ENCODE peak calls at places on chromosomes 7 and 10, in seven cellular contexts. T is lung, O is kidney, N is GM20000, G is cardiac muscle cell, E is Calu3, R is uterus. U is an unnamed sample.

GRCh38 chr7:101575168-101575567 is 53.9 kb downstream of the MYL10 start:
- DNase-seq in T (no peak), O (no peak), N (no peak), G (no peak), E (no peak), R (no peak), U (no peak)

GRCh38 chr10:104340099-104340594 is 1.9 kb upstream of the ITPRIP start:
- DNase-seq in T (no peak), O (no peak), N (no peak), G (no peak), E (no peak), R (no peak), U (no peak)

GRCh38 chr10:93999401-93999851 is 5.7 kb downstream of the PLCE1 start:
- DNase-seq in T (peak), O (no peak), N (no peak), G (peak), E (no peak), R (peak), U (no peak)

GRCh38 chr7:23863209-23863798 is 153.3 kb downstream of the STK31 start:
- DNase-seq in T (no peak), O (no peak), N (peak), G (peak), E (peak), R (no peak), U (no peak)

GRCh38 chr10:119090968-119091367 is 10.4 kb upstream of the EIF3A start:
- DNase-seq in T (no peak), O (no peak), N (no peak), G (no peak), E (peak), R (no peak), U (no peak)

GRCh38 chr7:6238309-6238925 is 34.0 kb downstream of the CYTH3 start:
- DNase-seq in T (no peak), O (no peak), N (no peak), G (no peak), E (no peak), R (no peak), U (no peak)

GRCh38 chr10:61662794-61663259 is at the start of gene CABCOCO1:
- DNase-seq in T (peak), O (peak), N (no peak), G (peak), E (peak), R (peak), U (peak)

GRCh38 chr7:155172141-155172540 is 102.0 kb downstream of the HTR5A start:
- DNase-seq in T (no peak), O (no peak), N (no peak), G (no peak), E (no peak), R (no peak), U (no peak)

GRCh38 chr10:47175181-47176080 is 124.6 kb upstream of the GDF10 start:
- DNase-seq in T (no peak), O (no peak), N (no peak), G (no peak), E (no peak), R (no peak), U (no peak)

GRCh38 chr7:107939472-107940145 is 48.6 kb downstream of the DLD start:
- DNase-seq in T (no peak), O (peak), N (no peak), G (no peak), E (no peak), R (peak), U (no peak)

GRCh38 chr7:101308245-101309085 is 13.1 kb downstream of the IFT22 start:
- DNase-seq in T (peak), O (peak), N (peak), G (peak), E (peak), R (peak), U (peak)

GRCh38 chr7:105723582-105723981 is 142.3 kb upstream of the EFCAB10 start:
- DNase-seq in T (no peak), O (no peak), N (no peak), G (no peak), E (no peak), R (no peak), U (peak)

GRCh38 chr10:24249829-24250415 is 41.0 kb downstream of the KIAA1217 start:
- DNase-seq in T (peak), O (no peak), N (no peak), G (no peak), E (no peak), R (no peak), U (no peak)

GRCh38 chr10:133567119-133567518 is 1.7 kb upstream of the SYCE1 start:
- DNase-seq in T (no peak), O (no peak), N (no peak), G (no peak), E (no peak), R (no peak), U (no peak)

GRCh38 chr10:131253931-131254865 is 57.3 kb downstream of the TCERG1L start:
- DNase-seq in T (no peak), O (no peak), N (no peak), G (no peak), E (no peak), R (no peak), U (no peak)

GRCh38 chr7:37495574-37496184 is 47.0 kb upstream of the ELMO1 start:
- DNase-seq in T (no peak), O (no peak), N (peak), G (peak), E (no peak), R (no peak), U (no peak)

GRCh38 chr7:138243430-138243829 is 167.2 kb downstream of the AKR1D1 start:
- DNase-seq in T (no peak), O (no peak), N (no peak), G (peak), E (peak), R (peak), U (peak)

GRCh38 chr7:35875292-35875691 is 74.4 kb downstream of the SEPTIN7 start:
- DNase-seq in T (no peak), O (no peak), N (no peak), G (no peak), E (no peak), R (no peak), U (no peak)

GRCh38 chr7:130894146-130895005 is 160.4 kb upstream of the KLF14 start:
- DNase-seq in T (peak), O (peak), N (no peak), G (no peak), E (peak), R (peak), U (no peak)

GRCh38 chr7:151233804-151234203 is 1.5 kb downstream of the CHPF2 start:
- DNase-seq in T (no peak), O (no peak), N (peak), G (no peak), E (no peak), R (no peak), U (no peak)

DNA sequence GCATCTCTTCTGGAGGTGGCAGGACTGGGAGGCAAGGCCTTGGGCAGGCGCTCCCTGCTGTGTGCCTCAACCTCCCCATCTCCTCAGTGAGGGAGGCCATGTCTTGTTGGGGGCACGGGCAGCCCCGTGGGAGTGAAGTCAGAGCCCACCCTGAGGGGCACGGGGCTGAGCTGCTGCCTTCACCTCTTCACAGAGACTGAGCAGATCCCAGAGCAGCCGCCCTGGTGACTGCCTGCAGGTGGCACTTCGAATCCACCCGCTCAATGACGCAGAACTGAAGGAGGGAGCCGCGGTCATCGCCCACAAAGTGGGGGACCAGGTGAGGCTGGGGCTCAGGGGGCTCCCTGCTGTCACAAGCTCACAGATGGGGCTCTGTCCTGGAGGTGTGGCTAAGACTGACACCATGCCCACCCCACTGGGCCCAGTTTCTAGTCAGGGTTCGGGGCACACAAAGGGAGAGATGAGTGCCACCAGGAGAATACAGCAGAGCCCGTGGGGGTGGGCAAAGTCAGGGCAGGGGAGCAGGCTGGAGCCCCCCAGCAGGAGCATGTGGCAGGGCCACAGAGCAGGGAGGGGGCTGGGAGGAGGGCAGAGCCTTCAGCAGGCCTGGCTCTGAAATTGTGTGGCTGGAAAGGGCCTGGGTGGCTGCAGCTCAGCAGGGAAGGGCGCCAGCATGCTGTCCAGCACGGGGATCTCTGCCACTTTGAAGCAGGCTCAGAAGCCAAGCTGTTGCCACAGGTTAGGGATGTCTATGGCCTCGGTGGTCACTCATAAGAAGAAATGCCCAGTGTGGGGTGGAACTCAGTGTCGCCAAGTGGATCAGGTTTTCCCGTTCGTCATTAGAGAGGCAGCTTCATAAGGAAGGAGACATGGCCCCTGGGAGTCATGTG is 18.8 kb upstream of the CHST12 start:
- DNase-seq in T (no peak), O (no peak), N (no peak), G (no peak), E (no peak), R (no peak), U (no peak)
- TF ChIP-seq CTCF in T (no peak), O (no peak), N (no peak), G (no peak), E (no peak), R (no peak), U (no peak)

GRCh38 chr10:59289809-59290208 is 72.5 kb downstream of the FAM13C start:
- DNase-seq in T (no peak), O (no peak), N (no peak), G (no peak), E (no peak), R (no peak), U (no peak)

GRCh38 chr10:59285073-59285472 is 77.3 kb downstream of the FAM13C start:
- DNase-seq in T (no peak), O (no peak), N (no peak), G (no peak), E (no peak), R (no peak), U (no peak)

GRCh38 chr10:59285848-59286247 is 76.5 kb downstream of the FAM13C start:
- DNase-seq in T (no peak), O (no peak), N (no peak), G (no peak), E (no peak), R (no peak), U (no peak)

GRCh38 chr10:59287587-59287986 is 74.8 kb downstream of the FAM13C start:
- DNase-seq in T (no peak), O (no peak), N (no peak), G (no peak), E (no peak), R (no peak), U (no peak)

DNA sequence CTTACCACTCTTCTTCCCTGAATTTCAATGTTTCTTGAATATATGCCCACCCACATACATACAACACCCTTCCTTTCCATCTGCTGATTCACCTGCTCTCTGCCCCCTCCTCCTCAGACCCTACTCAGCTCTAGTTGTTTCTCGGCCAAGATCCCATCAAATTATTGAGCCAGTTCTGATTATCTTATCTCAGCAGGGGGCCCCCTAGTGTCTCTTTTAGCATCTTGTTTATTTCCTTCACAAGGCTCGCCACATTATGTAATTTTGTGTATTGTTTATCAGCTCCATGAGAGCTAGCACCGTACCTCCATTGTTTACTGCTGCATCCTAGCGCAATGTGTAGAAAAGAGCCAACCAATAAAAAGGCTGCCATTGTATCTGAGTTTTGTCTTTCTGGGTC is 71.9 kb downstream of the FAM13C start:
- DNase-seq in T (no peak), O (no peak), N (peak), G (no peak), E (no peak), R (no peak), U (no peak)
- TF ChIP-seq CTCF in T (no peak), O (no peak), N (no peak), G (no peak), E (no peak), R (no peak), U (no peak)

DNA sequence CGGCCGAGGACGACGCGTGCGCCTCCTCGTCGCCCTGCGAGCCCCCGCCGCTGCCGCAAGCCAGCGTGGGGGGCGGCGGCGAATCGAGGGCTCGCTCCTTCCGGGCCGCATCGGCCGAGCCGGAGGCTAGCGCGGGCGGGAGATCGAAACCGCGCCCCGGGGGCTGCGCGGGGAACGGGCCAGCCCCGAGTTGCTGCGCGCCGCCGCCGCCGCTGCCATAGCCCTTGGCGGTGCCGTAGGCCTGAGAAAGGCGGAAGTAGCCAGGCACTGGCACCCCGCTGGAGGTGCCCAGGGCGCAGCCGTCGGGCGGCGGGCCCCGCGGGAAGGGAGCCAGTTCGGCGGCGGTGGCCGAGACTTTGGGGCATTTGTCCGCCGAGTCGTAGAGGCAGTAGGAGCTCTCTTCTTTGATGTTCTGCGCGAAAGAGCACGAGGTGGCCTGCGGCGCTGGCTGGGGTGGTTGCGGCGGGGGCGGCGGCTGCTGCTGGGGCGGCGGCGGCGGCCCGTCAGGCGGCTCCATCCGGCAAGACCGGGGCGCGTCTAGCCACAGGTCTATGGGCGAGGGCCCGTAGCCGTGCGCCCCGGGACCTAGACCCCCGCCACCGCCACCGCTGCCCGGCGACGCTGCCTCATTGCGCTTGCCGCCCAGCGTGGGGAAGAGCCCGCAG is 576 bp downstream of the HOXA10 start:
- DNase-seq in T (no peak), O (peak), N (no peak), G (no peak), E (peak), R (peak), U (peak)
- TF ChIP-seq CTCF in T (no peak), O (no peak), N (no peak), G (no peak), E (no peak), R (no peak), U (no peak)

GRCh38 chr10:2476236-2476814 is 591.0 kb upstream of the PFKP start:
- DNase-seq in T (no peak), O (no peak), N (no peak), G (no peak), E (no peak), R (peak), U (peak)

GRCh38 chr10:2475711-2476110 is 591.6 kb upstream of the PFKP start:
- DNase-seq in T (no peak), O (no peak), N (no peak), G (no peak), E (no peak), R (peak), U (no peak)

DNA sequence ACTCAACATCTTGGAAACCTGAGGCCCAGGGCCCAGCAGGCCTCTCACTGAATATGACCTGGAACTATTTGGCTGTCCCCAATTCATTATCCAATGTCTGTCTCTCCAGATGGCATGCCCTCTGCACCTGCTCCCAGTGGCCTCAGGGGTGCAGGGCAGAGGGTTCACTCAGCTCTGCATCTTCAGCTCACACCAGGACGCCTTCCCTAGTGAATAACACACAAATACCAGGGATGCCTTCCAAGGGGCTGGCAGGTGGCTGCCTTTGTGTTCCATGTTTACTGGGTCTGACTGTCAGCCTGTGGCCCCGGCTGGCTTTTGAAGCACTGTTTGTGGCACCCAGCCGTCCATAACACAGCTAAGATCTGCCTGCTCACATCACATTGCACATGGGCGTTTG is 590.2 kb upstream of the PFKP start:
- DNase-seq in T (no peak), O (no peak), N (no peak), G (no peak), E (no peak), R (no peak), U (peak)
- TF ChIP-seq CTCF in T (no peak), O (no peak), N (no peak), G (no peak), E (no peak), R (no peak), U (no peak)

U was measured in glutamatergic neuron.